ENCODE peak calls at places on chromosome 10, in nine cellular contexts. N is AG08395; C is omental fat pad; G is A549; F is NCI-H1105; J is activated T-cell treated with anti-CD3 and anti-CD28 coated beads, Interleukin-2, amount 50 U/mL, for 24 hours; U is choroid plexus epithelial cell; A is BE2C; Q is T follicular helper cell. I is an unnamed sample.

GRCh38 chr10:14617850-14618249 is 156.8 kb downstream of the FAM107B start:
- DNase-seq in N (peak), C (no peak), G (no peak), F (no peak), J (no peak), U (peak), A (no peak), Q (no peak), I (no peak)

GRCh38 chr10:110279062-110279986 is 25.4 kb downstream of the SMNDC1 start:
- DNase-seq in N (peak), C (no peak), G (peak), F (peak), J (no peak), U (peak), A (peak), Q (peak), I (no peak)

GRCh38 chr10:98450618-98451017 is 3.9 kb upstream of the HPS1 start:
- DNase-seq in N (no peak), C (no peak), G (no peak), F (no peak), J (no peak), U (no peak), A (no peak), Q (no peak), I (no peak)

GRCh38 chr10:75350791-75351190 is 50.8 kb downstream of the ZNF503 start:
- DNase-seq in N (peak), C (no peak), G (peak), F (no peak), J (no peak), U (peak), A (no peak), Q (no peak), I (no peak)

GRCh38 chr10:73889014-73889413 is 14.7 kb upstream of the CAMK2G start:
- DNase-seq in N (peak), C (no peak), G (no peak), F (peak), J (no peak), U (peak), A (peak), Q (no peak), I (no peak)

GRCh38 chr10:114879541-114880158 is 58.1 kb downstream of the FHIP2A start:
- DNase-seq in N (peak), C (no peak), G (peak), F (no peak), J (peak), U (peak), A (peak), Q (peak), I (no peak)

GRCh38 chr10:36109399-36110023 is 467.4 kb upstream of the FZD8 start:
- DNase-seq in N (no peak), C (no peak), G (no peak), F (no peak), J (no peak), U (no peak), A (no peak), Q (no peak), I (no peak)

GRCh38 chr10:93995598-93996271 is 2.0 kb downstream of the PLCE1 start:
- DNase-seq in N (peak), C (no peak), G (no peak), F (no peak), J (no peak), U (peak), A (no peak), Q (no peak), I (no peak)

GRCh38 chr10:22491931-22492615 is 146.8 kb downstream of the SPAG6 start:
- DNase-seq in N (no peak), C (no peak), G (no peak), F (no peak), J (no peak), U (no peak), A (no peak), Q (no peak), I (no peak)

GRCh38 chr10:123249894-123250293 is 95.7 kb downstream of the BUB3 start:
- DNase-seq in N (no peak), C (no peak), G (no peak), F (no peak), J (no peak), U (no peak), A (peak), Q (no peak), I (no peak)

GRCh38 chr10:125334545-125334944 is 174.2 kb upstream of the CTBP2 start:
- DNase-seq in N (no peak), C (no peak), G (no peak), F (no peak), J (no peak), U (no peak), A (no peak), Q (no peak), I (no peak)

GRCh38 chr10:20988357-20988983 is 91.4 kb upstream of the NEBL start:
- DNase-seq in N (no peak), C (no peak), G (no peak), F (no peak), J (no peak), U (peak), A (no peak), Q (no peak), I (no peak)

GRCh38 chr10:129877773-129878371 is 86.2 kb downstream of the EBF3 start:
- DNase-seq in N (peak), C (no peak), G (no peak), F (no peak), J (peak), U (peak), A (peak), Q (peak), I (no peak)

GRCh38 chr10:124086787-124087671 is 6.4 kb downstream of the CHST15 start:
- DNase-seq in N (no peak), C (no peak), G (no peak), F (peak), J (no peak), U (no peak), A (peak), Q (no peak), I (no peak)

GRCh38 chr10:109939253-109939961 is 16.1 kb upstream of the XPNPEP1 start:
- DNase-seq in N (no peak), C (no peak), G (no peak), F (no peak), J (no peak), U (no peak), A (no peak), Q (no peak), I (no peak)

GRCh38 chr10:3364768-3365480 is 192.3 kb upstream of the PITRM1 start:
- DNase-seq in N (no peak), C (no peak), G (no peak), F (no peak), J (no peak), U (no peak), A (no peak), Q (no peak), I (no peak)

GRCh38 chr10:62815373-62816111 is 624 bp downstream of the EGR2 start:
- DNase-seq in N (no peak), C (no peak), G (no peak), F (no peak), J (peak), U (peak), A (no peak), Q (no peak), I (no peak)

GRCh38 chr10:63697956-63698814 is 177.0 kb downstream of the REEP3 start:
- DNase-seq in N (no peak), C (no peak), G (no peak), F (no peak), J (no peak), U (no peak), A (no peak), Q (no peak), I (no peak)

GRCh38 chr10:16644146-16644545 is 122.5 kb upstream of the C1QL3 start:
- DNase-seq in N (no peak), C (no peak), G (no peak), F (no peak), J (no peak), U (peak), A (no peak), Q (no peak), I (no peak)

GRCh38 chr10:13189946-13190345 is 28.6 kb downstream of the MCM10 start:
- DNase-seq in N (no peak), C (no peak), G (no peak), F (no peak), J (no peak), U (no peak), A (no peak), Q (no peak), I (no peak)

GRCh38 chr10:33153968-33154327 is 180.5 kb downstream of the NRP1 start:
- DNase-seq in N (no peak), C (no peak), G (no peak), F (no peak), J (no peak), U (no peak), A (no peak), Q (no peak), I (no peak)

GRCh38 chr10:6498771-6499170 is 81.3 kb downstream of the PRKCQ start:
- DNase-seq in N (no peak), C (no peak), G (no peak), F (no peak), J (no peak), U (no peak), A (no peak), Q (peak), I (no peak)

GRCh38 chr10:1069680-1070079 is 13.5 kb downstream of the WDR37 start:
- DNase-seq in N (no peak), C (no peak), G (no peak), F (no peak), J (no peak), U (no peak), A (no peak), Q (no peak), I (no peak)

GRCh38 chr10:121658611-121659010 is 60.4 kb upstream of the FGFR2 start:
- DNase-seq in N (no peak), C (no peak), G (no peak), F (no peak), J (no peak), U (no peak), A (no peak), Q (no peak), I (no peak)

GRCh38 chr10:50385610-50386009 is 134.3 kb upstream of the ASAH2 start:
- DNase-seq in N (peak), C (no peak), G (no peak), F (no peak), J (no peak), U (peak), A (no peak), Q (no peak), I (no peak)

GRCh38 chr10:110498087-110498981 is 627 bp downstream of the DUSP5 start:
- DNase-seq in N (peak), C (no peak), G (no peak), F (peak), J (peak), U (peak), A (peak), Q (peak), I (peak)

GRCh38 chr10:97320480-97321031 is 1.5 kb downstream of the FRAT1 start:
- DNase-seq in N (no peak), C (no peak), G (no peak), F (no peak), J (peak), U (no peak), A (no peak), Q (peak), I (no peak)

GRCh38 chr10:24097771-24098207 is 111.1 kb upstream of the KIAA1217 start:
- DNase-seq in N (no peak), C (no peak), G (no peak), F (no peak), J (no peak), U (no peak), A (no peak), Q (no peak), I (no peak)

GRCh38 chr10:12097791-12098190 is 29.0 kb downstream of the DHTKD1 start:
- DNase-seq in N (no peak), C (no peak), G (no peak), F (peak), J (no peak), U (peak), A (no peak), Q (no peak), I (no peak)

GRCh38 chr10:66045859-66046258 is 880.0 kb upstream of the LRRTM3 start:
- DNase-seq in N (no peak), C (no peak), G (no peak), F (no peak), J (no peak), U (no peak), A (no peak), Q (no peak), I (no peak)

GRCh38 chr10:121312582-121312981 is 285.7 kb downstream of the FGFR2 start:
- DNase-seq in N (no peak), C (no peak), G (no peak), F (no peak), J (no peak), U (no peak), A (no peak), Q (no peak), I (no peak)

GRCh38 chr10:7411671-7412481 is 1.0 kb upstream of the SFMBT2 start:
- DNase-seq in N (no peak), C (no peak), G (no peak), F (no peak), J (no peak), U (no peak), A (peak), Q (no peak), I (no peak)

GRCh38 chr10:110613341-110613995 is 30.7 kb upstream of the RBM20 start:
- DNase-seq in N (no peak), C (no peak), G (no peak), F (no peak), J (no peak), U (no peak), A (no peak), Q (no peak), I (no peak)